ENCODE peak calls at places on chromosome 19, in five cellular contexts. One of them, this sample, is unnamed.

GRCh38 chr19:14412436-14413071 is 6.6 kb downstream of the DDX39A start:
- DNase-seq in OCI-LY7: no peak
- DNase-seq in MM.1S: no peak
- DNase-seq in tibial artery: no peak
- DNase-seq in AG04450: no peak
- DNase-seq in this sample: no peak

GRCh38 chr19:47049307-47049700 is 880 bp upstream of the TMEM160 start:
- DNase-seq in OCI-LY7: no peak
- DNase-seq in AG04450: no peak
- DNase-seq in tibial artery: no peak
- DNase-seq in MM.1S: no peak
- DNase-seq in this sample: no peak

GRCh38 chr19:28074773-28075172 is 1138.2 kb downstream of the UQCRFS1 start:
- DNase-seq in AG04450: no peak
- DNase-seq in OCI-LY7: no peak
- DNase-seq in tibial artery: no peak
- DNase-seq in MM.1S: peak; percentile 60
- DNase-seq in this sample: no peak

GRCh38 chr19:29855087-29855486 is 43.3 kb downstream of the CCNE1 start:
- DNase-seq in tibial artery: no peak
- DNase-seq in AG04450: no peak
- DNase-seq in OCI-LY7: no peak
- DNase-seq in MM.1S: no peak
- DNase-seq in this sample: no peak

GRCh38 chr19:17346109-17346671 is 8.8 kb downstream of the GTPBP3 start:
- DNase-seq in tibial artery: peak; percentile 63
- DNase-seq in AG04450: no peak
- DNase-seq in OCI-LY7: peak; percentile 75
- DNase-seq in MM.1S: peak; percentile 69
- DNase-seq in this sample: peak; percentile 66

GRCh38 chr19:17687857-17688784 is at the start of gene UNC13A:
- DNase-seq in MM.1S: peak; percentile 24
- DNase-seq in AG04450: no peak
- DNase-seq in OCI-LY7: no peak
- DNase-seq in tibial artery: no peak
- DNase-seq in this sample: peak; percentile 43

GRCh38 chr19:29013988-29014387 is 199.0 kb downstream of the UQCRFS1 start:
- DNase-seq in MM.1S: no peak
- DNase-seq in OCI-LY7: no peak
- DNase-seq in AG04450: no peak
- DNase-seq in tibial artery: no peak
- DNase-seq in this sample: no peak

GRCh38 chr19:8988204-8988603 is 22.0 kb downstream of the MUC16 start:
- DNase-seq in AG04450: no peak
- DNase-seq in tibial artery: no peak
- DNase-seq in OCI-LY7: peak; percentile 13
- DNase-seq in MM.1S: no peak
- DNase-seq in this sample: peak; percentile 17

GRCh38 chr19:56348289-56348877 is 33.7 kb upstream of the ZSCAN5A start:
- DNase-seq in MM.1S: peak; percentile 29
- DNase-seq in AG04450: no peak
- DNase-seq in OCI-LY7: peak; percentile 32
- DNase-seq in tibial artery: no peak
- DNase-seq in this sample: no peak

GRCh38 chr19:40605201-40605971 is 4.2 kb downstream of the LTBP4 start:
- DNase-seq in tibial artery: peak; percentile 66
- DNase-seq in AG04450: no peak
- DNase-seq in MM.1S: peak; percentile 97
- DNase-seq in OCI-LY7: peak; percentile 85
- DNase-seq in this sample: peak; percentile 87

GRCh38 chr19:18196511-18196845 is 3.5 kb downstream of the MPV17L2 start:
- DNase-seq in tibial artery: no peak
- DNase-seq in AG04450: no peak
- DNase-seq in OCI-LY7: no peak
- DNase-seq in MM.1S: no peak
- DNase-seq in this sample: no peak

GRCh38 chr19:9413240-9413954 is 22.0 kb downstream of the ZNF266 start:
- DNase-seq in AG04450: no peak
- DNase-seq in tibial artery: no peak
- DNase-seq in MM.1S: no peak
- DNase-seq in OCI-LY7: no peak
- DNase-seq in this sample: no peak

GRCh38 chr19:7393934-7394508 is 45.3 kb downstream of the ARHGEF18 start:
- DNase-seq in OCI-LY7: no peak
- DNase-seq in tibial artery: no peak
- DNase-seq in MM.1S: no peak
- DNase-seq in AG04450: no peak
- DNase-seq in this sample: no peak

GRCh38 chr19:53192771-53193533 is at the start of gene ZNF665:
- DNase-seq in AG04450: peak; percentile 44
- DNase-seq in OCI-LY7: peak; percentile 93
- DNase-seq in tibial artery: peak; percentile 87
- DNase-seq in MM.1S: no peak
- DNase-seq in this sample: peak; percentile 71

GRCh38 chr19:30864460-30865215 is 484.6 kb downstream of the TSHZ3 start:
- DNase-seq in AG04450: no peak
- DNase-seq in tibial artery: no peak
- DNase-seq in MM.1S: no peak
- DNase-seq in OCI-LY7: no peak
- DNase-seq in this sample: no peak
- H3K27ac ChIP-seq in AG04450: no peak overlapping the region
- H3K27ac ChIP-seq in tibial artery: no peak overlapping the region
- H3K27ac ChIP-seq in MM.1S: no peak overlapping the region
- H3K27ac ChIP-seq in OCI-LY7: no peak overlapping the region
- H3K27ac ChIP-seq in this sample: no peak overlapping the region

GRCh38 chr19:34231439-34231838 is 22.9 kb upstream of the GARRE1 start:
- DNase-seq in tibial artery: no peak
- DNase-seq in OCI-LY7: no peak
- DNase-seq in MM.1S: no peak
- DNase-seq in AG04450: no peak
- DNase-seq in this sample: no peak

GRCh38 chr19:34235425-34235940 is 18.9 kb upstream of the GARRE1 start:
- DNase-seq in OCI-LY7: no peak
- DNase-seq in AG04450: no peak
- DNase-seq in MM.1S: no peak
- DNase-seq in tibial artery: no peak
- DNase-seq in this sample: no peak

GRCh38 chr19:34229721-34230120 is 24.6 kb upstream of the GARRE1 start:
- DNase-seq in MM.1S: no peak
- DNase-seq in AG04450: no peak
- DNase-seq in tibial artery: no peak
- DNase-seq in OCI-LY7: no peak
- DNase-seq in this sample: no peak

GRCh38 chr19:34230833-34231232 is 23.5 kb upstream of the GARRE1 start:
- DNase-seq in OCI-LY7: no peak
- DNase-seq in tibial artery: no peak
- DNase-seq in MM.1S: no peak
- DNase-seq in AG04450: no peak
- DNase-seq in this sample: no peak

DNA sequence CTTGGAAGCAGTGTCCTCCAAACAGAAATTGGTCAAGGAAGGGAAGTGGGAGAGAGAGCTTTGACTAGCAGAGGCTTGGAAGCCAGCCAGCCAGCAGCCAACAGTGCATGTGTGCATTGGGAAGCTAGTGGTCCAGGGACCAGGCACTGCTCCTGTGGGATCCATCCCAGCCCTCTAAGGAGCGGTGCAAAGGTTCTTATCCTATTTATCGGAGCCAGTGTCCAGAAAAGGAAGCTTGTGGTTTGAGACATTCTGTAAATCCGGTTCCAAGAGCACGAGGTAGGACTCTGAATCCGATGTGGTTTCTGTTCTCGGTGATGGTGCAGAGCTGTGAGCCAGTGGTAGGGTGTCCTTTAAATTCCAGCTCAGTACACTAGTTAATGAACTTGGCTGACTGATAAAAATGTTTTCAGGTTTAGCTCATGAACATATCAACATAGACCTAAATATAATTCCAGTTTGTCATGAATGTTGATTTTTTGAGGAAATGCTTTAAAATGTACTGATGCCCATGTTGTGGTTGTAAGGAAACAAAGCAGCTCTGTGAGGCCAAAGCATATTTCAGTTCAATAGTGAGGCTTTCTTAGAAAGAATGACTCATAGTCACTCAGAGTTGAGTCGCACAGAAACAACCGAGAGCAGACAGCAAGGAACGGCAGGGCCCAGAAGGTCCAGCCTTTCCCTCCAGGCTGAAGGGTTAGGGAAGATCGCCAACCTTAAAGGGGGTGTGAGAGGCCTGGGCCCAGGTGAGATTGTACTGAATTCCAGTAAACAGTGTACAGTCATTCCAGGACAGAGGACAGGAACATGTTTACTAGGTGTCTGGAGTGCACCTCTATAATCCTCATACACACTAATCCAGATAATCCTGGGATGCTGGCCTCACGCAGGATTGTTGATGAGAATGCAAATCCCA is 21.5 kb upstream of the GARRE1 start:
- DNase-seq in OCI-LY7: no peak
- DNase-seq in AG04450: peak; percentile 74
- DNase-seq in MM.1S: no peak
- DNase-seq in tibial artery: peak; percentile 67
- DNase-seq in this sample: no peak
- H3K4me3 ChIP-seq in OCI-LY7: no peak overlapping the region
- H3K4me3 ChIP-seq in AG04450: peak overlapping the region; percentile 45
- H3K4me3 ChIP-seq in MM.1S: no peak overlapping the region
- H3K4me3 ChIP-seq in tibial artery: no peak overlapping the region
- H3K4me3 ChIP-seq in this sample: no peak overlapping the region

GRCh38 chr19:13050274-13050673 is 52.4 kb downstream of the LYL1 start:
- DNase-seq in MM.1S: no peak
- DNase-seq in OCI-LY7: no peak
- DNase-seq in tibial artery: no peak
- DNase-seq in AG04450: no peak
- DNase-seq in this sample: no peak

GRCh38 chr19:13045812-13046211 is 50.5 kb downstream of the NFIX start:
- DNase-seq in MM.1S: no peak
- DNase-seq in OCI-LY7: no peak
- DNase-seq in AG04450: no peak
- DNase-seq in tibial artery: no peak
- DNase-seq in this sample: no peak

GRCh38 chr19:13043285-13043684 is 48.0 kb downstream of the NFIX start:
- DNase-seq in OCI-LY7: peak; percentile 19
- DNase-seq in AG04450: no peak
- DNase-seq in MM.1S: no peak
- DNase-seq in tibial artery: no peak
- DNase-seq in this sample: no peak

GRCh38 chr19:13044160-13044853 is 49.0 kb downstream of the NFIX start:
- DNase-seq in MM.1S: no peak
- DNase-seq in OCI-LY7: no peak
- DNase-seq in tibial artery: no peak
- DNase-seq in AG04450: no peak
- DNase-seq in this sample: peak; percentile 14

DNA sequence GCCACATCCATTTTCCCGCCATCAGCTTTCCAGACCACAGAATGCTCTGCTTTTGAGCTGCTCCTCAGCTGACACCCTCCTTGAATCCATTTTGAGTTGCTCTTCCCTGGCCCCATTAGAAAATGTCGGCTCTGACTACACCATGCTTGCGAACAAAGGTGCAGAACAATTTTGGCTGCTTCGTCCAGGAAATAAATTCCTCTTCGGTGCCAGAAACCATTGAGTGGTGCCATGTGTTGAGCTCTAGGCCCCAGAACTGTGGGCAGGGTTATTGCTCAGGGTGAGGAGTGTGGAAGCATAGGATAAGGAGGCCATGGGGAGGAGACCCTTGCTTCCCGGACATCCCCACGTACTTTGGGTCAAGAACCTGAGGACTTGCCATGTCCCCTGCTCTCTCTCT is 52.1 kb downstream of the NFIX start:
- DNase-seq in OCI-LY7: no peak
- DNase-seq in tibial artery: no peak
- DNase-seq in AG04450: no peak
- DNase-seq in MM.1S: no peak
- DNase-seq in this sample: no peak
- H3K27ac ChIP-seq in OCI-LY7: no peak overlapping the region
- H3K27ac ChIP-seq in tibial artery: peak overlapping the region; percentile 99
- H3K27ac ChIP-seq in AG04450: peak overlapping the region; percentile 2
- H3K27ac ChIP-seq in MM.1S: no peak overlapping the region
- H3K27ac ChIP-seq in this sample: no peak overlapping the region

GRCh38 chr19:45793178-45793564 is 526 bp upstream of the DMWD start:
- DNase-seq in AG04450: no peak
- DNase-seq in tibial artery: no peak
- DNase-seq in MM.1S: no peak
- DNase-seq in OCI-LY7: no peak
- DNase-seq in this sample: no peak
- H3K4me3 ChIP-seq in AG04450: peak overlapping the region; percentile 0
- H3K4me3 ChIP-seq in tibial artery: peak overlapping the region; percentile 72
- H3K4me3 ChIP-seq in MM.1S: no peak overlapping the region
- H3K4me3 ChIP-seq in OCI-LY7: peak overlapping the region; percentile 45
- H3K4me3 ChIP-seq in this sample: no peak overlapping the region

DNA sequence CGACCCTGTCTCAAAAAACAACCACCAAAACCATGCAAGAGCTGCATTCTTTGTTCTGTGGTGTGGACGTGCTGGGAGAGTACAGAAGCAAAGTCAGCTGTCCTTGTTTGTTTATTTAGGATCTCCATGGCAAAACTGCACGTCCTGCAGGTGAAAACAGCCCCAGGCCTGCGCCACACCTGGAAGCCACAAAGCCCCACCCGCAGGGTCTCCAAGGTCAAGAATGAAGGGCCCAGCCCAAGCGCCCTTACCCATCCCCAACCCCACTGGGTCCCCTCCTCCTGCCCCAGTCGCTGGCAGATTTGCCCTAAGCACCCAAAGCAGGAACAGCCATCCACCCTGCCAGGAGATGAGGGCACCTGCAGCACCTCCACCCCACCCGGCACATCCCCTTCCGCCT is 10.5 kb downstream of the MBD3 start:
- DNase-seq in MM.1S: no peak
- DNase-seq in tibial artery: no peak
- DNase-seq in OCI-LY7: no peak
- DNase-seq in AG04450: no peak
- DNase-seq in this sample: no peak
- H3K27ac ChIP-seq in MM.1S: no peak overlapping the region
- H3K27ac ChIP-seq in tibial artery: no peak overlapping the region
- H3K27ac ChIP-seq in OCI-LY7: no peak overlapping the region
- H3K27ac ChIP-seq in AG04450: no peak overlapping the region
- H3K27ac ChIP-seq in this sample: no peak overlapping the region

DNA sequence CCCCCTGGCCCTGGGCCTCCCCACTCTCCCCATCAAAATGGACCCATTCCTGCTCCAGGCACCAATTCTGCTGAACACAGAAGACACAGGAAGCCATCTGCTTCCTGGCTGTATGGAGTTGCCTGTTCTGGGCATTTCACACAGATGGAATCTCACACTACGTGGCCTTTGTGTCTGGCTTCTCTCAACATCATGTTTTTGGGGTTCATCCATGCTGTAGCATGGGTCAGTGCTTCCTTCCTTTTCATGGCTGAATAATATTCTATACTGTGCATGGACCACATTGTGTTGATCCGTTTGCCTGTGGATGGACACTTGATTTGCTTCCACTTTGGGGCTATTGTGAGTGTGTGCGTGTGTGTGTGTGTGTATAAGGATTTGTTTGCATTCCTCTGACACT is 15.0 kb upstream of the KLF2 start:
- DNase-seq in AG04450: no peak
- DNase-seq in tibial artery: no peak
- DNase-seq in OCI-LY7: no peak
- DNase-seq in MM.1S: no peak
- DNase-seq in this sample: no peak
- H3K4me3 ChIP-seq in AG04450: no peak overlapping the region
- H3K4me3 ChIP-seq in tibial artery: no peak overlapping the region
- H3K4me3 ChIP-seq in OCI-LY7: no peak overlapping the region
- H3K4me3 ChIP-seq in MM.1S: no peak overlapping the region
- H3K4me3 ChIP-seq in this sample: no peak overlapping the region